ENCODE peak calls at places on chromosome 12, in seven cellular contexts. M is cardiac muscle cell; E is spleen; J is psoas muscle; N is CD8-positive, alpha-beta T cell; X is heart left ventricle; K is CD8-positive, alpha-beta memory T cell. L is an unnamed sample.

GRCh38 chr12:76719642-76720041 is 44.3 kb upstream of the ZDHHC17 start:
- DNase-seq in M (no peak), E (no peak), J (no peak), N (no peak), X (no peak), K (no peak), L (no peak)

GRCh38 chr12:130097798-130098255 is 64.4 kb upstream of the FZD10 start:
- DNase-seq in M (no peak), E (no peak), J (no peak), N (no peak), X (no peak), K (no peak), L (no peak)

GRCh38 chr12:70449074-70449757 is 83.1 kb downstream of the KCNMB4 start:
- DNase-seq in M (no peak), E (no peak), J (no peak), N (no peak), X (no peak), K (no peak), L (no peak)

GRCh38 chr12:72296389-72296788 is 24.2 kb downstream of the TRHDE start:
- DNase-seq in M (no peak), E (no peak), J (no peak), N (no peak), X (no peak), K (no peak), L (no peak)

GRCh38 chr12:97487470-97487869 is 24.9 kb downstream of the RMST start:
- DNase-seq in M (no peak), E (no peak), J (no peak), N (no peak), X (no peak), K (no peak), L (no peak)

GRCh38 chr12:18483723-18484325 is 222.5 kb downstream of the PIK3C2G start:
- DNase-seq in M (no peak), E (no peak), J (no peak), N (no peak), X (no peak), K (no peak), L (no peak)

GRCh38 chr12:101697930-101698781 is 716 bp downstream of the CHPT1 start:
- DNase-seq in M (peak; percentile 34), E (peak; percentile 91), J (peak; percentile 84), N (peak; percentile 52), X (peak; percentile 46), K (no peak), L (no peak)

GRCh38 chr12:32605326-32606095 is 73.6 kb upstream of the DNM1L start:
- DNase-seq in M (no peak), E (no peak), J (no peak), N (no peak), X (no peak), K (no peak), L (no peak)

GRCh38 chr12:5907812-5908211 is 37.2 kb downstream of the ANO2 start:
- DNase-seq in M (no peak), E (no peak), J (no peak), N (peak; percentile 35), X (no peak), K (no peak), L (no peak)

GRCh38 chr12:38456769-38457168 is 140.2 kb downstream of the ALG10B start:
- DNase-seq in M (no peak), E (no peak), J (no peak), N (no peak), X (no peak), K (no peak), L (no peak)

GRCh38 chr12:73465106-73465505 is 1072.5 kb upstream of the ATXN7L3B start:
- DNase-seq in M (no peak), E (no peak), J (no peak), N (no peak), X (no peak), K (no peak), L (no peak)

GRCh38 chr12:102454808-102455760 is 25.3 kb downstream of the IGF1 start:
- DNase-seq in M (no peak), E (no peak), J (no peak), N (no peak), X (no peak), K (no peak), L (no peak)

GRCh38 chr12:81147286-81147919 is 69.5 kb downstream of the ACSS3 start:
- DNase-seq in M (no peak), E (no peak), J (no peak), N (no peak), X (no peak), K (no peak), L (no peak)

GRCh38 chr12:64943686-64944085 is 119.2 kb downstream of the TBC1D30 start:
- DNase-seq in M (no peak), E (no peak), J (no peak), N (no peak), X (no peak), K (no peak), L (no peak)

GRCh38 chr12:10098762-10099161 is at the start of gene CLEC1A:
- DNase-seq in M (peak; percentile 32), E (no peak), J (no peak), N (no peak), X (peak; percentile 58), K (no peak), L (peak; percentile 25)

GRCh38 chr12:106255493-106255892 is 7.7 kb upstream of the CKAP4 start:
- DNase-seq in M (no peak), E (no peak), J (no peak), N (no peak), X (no peak), K (no peak), L (no peak)

GRCh38 chr12:106981781-106982180 is 5.2 kb downstream of the MTERF2 start:
- DNase-seq in M (no peak), E (no peak), J (no peak), N (no peak), X (no peak), K (no peak), L (no peak)

GRCh38 chr12:103620395-103620794 is 33.3 kb downstream of the STAB2 start:
- DNase-seq in M (no peak), E (no peak), J (no peak), N (no peak), X (no peak), K (no peak), L (no peak)

GRCh38 chr12:108457006-108457733 is 57.9 kb upstream of the FICD start:
- DNase-seq in M (peak; percentile 75), E (no peak), J (no peak), N (no peak), X (peak; percentile 16), K (no peak), L (peak; percentile 63)

GRCh38 chr12:11108862-11109261 is 16.7 kb upstream of the TAS2R43 start:
- DNase-seq in M (no peak), E (no peak), J (no peak), N (no peak), X (no peak), K (no peak), L (no peak)

GRCh38 chr12:16165506-16165905 is 112.0 kb downstream of the SLC15A5 start:
- DNase-seq in M (peak; percentile 55), E (no peak), J (no peak), N (no peak), X (no peak), K (no peak), L (peak; percentile 33)

GRCh38 chr12:110826592-110827200 is 20.1 kb upstream of the CCDC63 start:
- DNase-seq in M (peak; percentile 88), E (peak; percentile 92), J (peak; percentile 92), N (peak; percentile 85), X (peak; percentile 81), K (peak; percentile 59), L (peak; percentile 95)

GRCh38 chr12:4432878-4433820 is 12.5 kb downstream of the FGF6 start:
- DNase-seq in M (no peak), E (no peak), J (peak; percentile 87), N (no peak), X (no peak), K (no peak), L (no peak)

GRCh38 chr12:75294338-75294737 is 35.8 kb downstream of the CAPS2 start:
- DNase-seq in M (no peak), E (no peak), J (no peak), N (no peak), X (no peak), K (no peak), L (no peak)

GRCh38 chr12:90037740-90038139 is 329.1 kb upstream of the ATP2B1 start:
- DNase-seq in M (no peak), E (no peak), J (no peak), N (no peak), X (no peak), K (no peak), L (no peak)

GRCh38 chr12:120110550-120111501 is 5.7 kb downstream of the RAB35 start:
- DNase-seq in M (no peak), E (peak; percentile 93), J (peak; percentile 81), N (peak; percentile 70), X (peak; percentile 62), K (peak; percentile 22), L (no peak)

GRCh38 chr12:51601241-51601640 is 10.2 kb downstream of the SCN8A start:
- DNase-seq in M (no peak), E (no peak), J (no peak), N (no peak), X (no peak), K (no peak), L (no peak)

DNA sequence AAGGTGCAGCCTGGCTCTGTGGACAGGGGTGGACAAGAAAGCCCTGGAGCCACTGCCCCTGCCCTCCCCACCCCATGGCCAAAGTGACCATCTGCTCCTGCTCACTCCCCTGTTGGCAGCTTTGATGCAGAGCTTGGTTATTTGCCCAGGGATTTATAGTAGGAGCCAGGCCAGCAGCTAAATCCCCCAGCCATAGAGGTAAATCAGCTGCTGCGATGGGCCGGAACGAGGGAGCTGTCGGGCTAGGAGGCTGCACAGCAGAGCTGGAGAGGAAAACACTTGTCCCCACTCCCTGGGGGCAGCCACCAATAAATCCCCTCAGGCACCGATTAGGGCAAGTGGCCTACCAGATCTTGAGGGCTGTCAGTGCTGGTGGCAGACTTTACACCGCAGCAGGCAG is 26.0 kb downstream of the SMUG1 start:
- DNase-seq in M (no peak), E (no peak), J (no peak), N (no peak), X (no peak), K (no peak), L (no peak)
- H3K27ac ChIP-seq in M (no peak overlapping the region), E (no peak overlapping the region), J (no peak overlapping the region), N (no peak overlapping the region), X (no peak overlapping the region), K (no peak overlapping the region), L (no peak overlapping the region)

GRCh38 chr12:132950844-132951535 is 5.1 kb downstream of the ZNF605 start:
- DNase-seq in M (no peak), E (no peak), J (no peak), N (no peak), X (no peak), K (no peak), L (no peak)
- H3K4me3 ChIP-seq in M (no peak overlapping the region), E (no peak overlapping the region), J (no peak overlapping the region), N (no peak overlapping the region), X (no peak overlapping the region), K (no peak overlapping the region), L (no peak overlapping the region)

GRCh38 chr12:109504068-109504467 is 26.6 kb downstream of the UBE3B start:
- DNase-seq in M (no peak), E (no peak), J (no peak), N (no peak), X (no peak), K (no peak), L (no peak)
- H3K36me3 ChIP-seq in M (peaks cover 88% of the 10 kb centered on the region), E (peaks cover 94% of the 10 kb centered on the region), J (peaks cover 100% of the 10 kb centered on the region), N (peaks cover 83% of the 10 kb centered on the region), X (peaks cover 100% of the 10 kb centered on the region), K (peaks cover 53% of the 10 kb centered on the region), L (peaks cover 5% of the 10 kb centered on the region)

DNA sequence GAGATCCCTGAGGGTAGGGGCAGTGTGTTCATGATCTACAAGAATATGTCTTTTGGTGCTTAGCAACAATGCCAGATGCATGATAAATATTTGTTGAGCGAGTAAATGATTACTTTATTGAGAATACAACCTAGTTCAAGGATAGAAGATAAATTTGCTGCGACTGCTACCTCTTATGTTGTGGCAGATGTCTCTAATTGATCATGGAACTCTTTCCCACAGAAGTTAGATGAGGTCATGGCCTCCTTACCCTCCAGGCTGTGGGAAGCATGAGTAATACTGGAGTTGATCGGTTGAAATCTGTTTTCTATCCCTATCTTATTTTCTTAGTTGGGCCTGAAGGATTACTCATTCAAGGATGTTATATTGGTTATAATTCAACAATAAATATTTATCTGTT is 415.8 kb downstream of the LRIG3 start:
- DNase-seq in M (no peak), E (no peak), J (no peak), N (no peak), X (no peak), K (no peak), L (no peak)
- H3K27ac ChIP-seq in M (no peak overlapping the region), E (no peak overlapping the region), J (no peak overlapping the region), N (no peak overlapping the region), X (no peak overlapping the region), K (no peak overlapping the region), L (no peak overlapping the region)